ENCODE peak calls at places on chromosomes 16 and 17, in ten cellular contexts. C, A, Y, W, O, V, M, X, B and U are unnamed samples.

GRCh38 chr16:51355871-51356270 is 204.8 kb upstream of the SALL1 start:
- DNase-seq in C (no peak), A (no peak), Y (no peak), W (no peak), O (no peak), V (no peak), M (no peak), X (no peak), B (no peak), U (no peak)

GRCh38 chr16:23423496-23424049 is 29.4 kb downstream of the COG7 start:
- DNase-seq in C (no peak), A (peak; percentile 79), Y (peak; percentile 97), W (peak; percentile 94), O (peak; percentile 60), V (no peak), M (peak; percentile 49), X (no peak), B (peak; percentile 97), U (no peak)

GRCh38 chr16:15041260-15042011 is 14.4 kb downstream of the NTAN1 start:
- DNase-seq in C (no peak), A (peak; percentile 78), Y (no peak), W (peak; percentile 63), O (no peak), V (no peak), M (peak; percentile 81), X (no peak), B (no peak), U (no peak)

GRCh38 chr17:12634789-12635414 is 30.8 kb upstream of the MYOCD start:
- DNase-seq in C (no peak), A (no peak), Y (no peak), W (no peak), O (no peak), V (no peak), M (no peak), X (no peak), B (no peak), U (no peak)

GRCh38 chr17:39640493-39641118 is 3.7 kb downstream of the STARD3 start:
- DNase-seq in C (no peak), A (no peak), Y (no peak), W (no peak), O (no peak), V (no peak), M (no peak), X (no peak), B (no peak), U (no peak)

GRCh38 chr16:86574646-86575045 is 3.7 kb upstream of the FOXL1 start:
- DNase-seq in C (no peak), A (no peak), Y (no peak), W (no peak), O (no peak), V (no peak), M (no peak), X (no peak), B (no peak), U (no peak)

GRCh38 chr16:70304892-70305448 is 6.0 kb downstream of the DDX19B start:
- DNase-seq in C (no peak), A (no peak), Y (no peak), W (no peak), O (no peak), V (no peak), M (no peak), X (no peak), B (peak; percentile 25), U (no peak)

GRCh38 chr16:73213761-73214480 is 166.0 kb upstream of the ZFHX3 start:
- DNase-seq in C (no peak), A (no peak), Y (no peak), W (no peak), O (no peak), V (no peak), M (no peak), X (no peak), B (no peak), U (no peak)

GRCh38 chr16:1788708-1789100 is 4.8 kb downstream of the IGFALS start:
- DNase-seq in C (no peak), A (peak; percentile 14), Y (no peak), W (no peak), O (no peak), V (no peak), M (no peak), X (no peak), B (peak; percentile 44), U (no peak)

GRCh38 chr16:63372283-63372682 is 1336.0 kb upstream of the CDH8 start:
- DNase-seq in C (no peak), A (no peak), Y (no peak), W (no peak), O (no peak), V (no peak), M (no peak), X (no peak), B (no peak), U (no peak)

DNA sequence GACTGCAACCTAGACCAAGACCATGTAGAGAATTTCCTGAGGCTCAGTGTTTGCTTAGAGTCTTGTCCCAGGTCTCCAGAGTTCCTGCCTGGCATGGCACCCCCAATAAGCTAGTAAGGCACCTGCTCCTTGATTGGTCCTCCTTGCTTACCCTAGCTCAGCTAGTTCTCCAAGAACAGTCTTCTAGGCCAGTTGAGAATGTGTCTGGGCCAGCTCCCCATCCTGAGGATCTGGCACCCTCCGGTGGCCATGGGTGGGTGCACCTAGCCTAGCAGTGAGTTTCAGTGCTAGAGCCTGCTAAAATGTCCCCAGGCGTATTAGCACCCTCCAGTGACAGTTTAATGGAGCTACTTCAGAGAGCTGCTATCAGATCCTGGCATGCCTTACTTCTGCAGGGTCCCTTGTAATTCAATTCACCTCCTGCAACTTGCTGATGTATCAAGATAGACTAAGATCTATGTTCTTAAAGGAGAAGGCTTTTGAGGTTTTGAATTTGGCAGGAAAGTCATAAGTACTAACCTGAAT is 44.4 kb upstream of the MED13 start:
- DNase-seq in C (peak; percentile 77), A (no peak), Y (peak; percentile 26), W (peak; percentile 76), O (peak; percentile 92), V (peak; percentile 84), M (no peak), X (peak; percentile 73), B (peak; percentile 82), U (peak; percentile 85)
- TF ChIP-seq CTCF in C (peak; percentile 95), A (no peak), Y (peak; percentile 71), W (peak; percentile 77), O (peak; percentile 99), V (peak; percentile 96), M (peak; percentile 30), X (peak; percentile 94), B (peak; percentile 62), U (peak; percentile 84)

GRCh38 chr17:19250421-19251141 is 13.4 kb downstream of the EPN2 start:
- DNase-seq in C (no peak), A (no peak), Y (no peak), W (no peak), O (no peak), V (no peak), M (peak; percentile 69), X (no peak), B (no peak), U (no peak)
- TF ChIP-seq CTCF in C (no peak), A (no peak), Y (no peak), W (no peak), O (no peak), V (no peak), M (no peak), X (no peak), B (no peak), U (no peak)

DNA sequence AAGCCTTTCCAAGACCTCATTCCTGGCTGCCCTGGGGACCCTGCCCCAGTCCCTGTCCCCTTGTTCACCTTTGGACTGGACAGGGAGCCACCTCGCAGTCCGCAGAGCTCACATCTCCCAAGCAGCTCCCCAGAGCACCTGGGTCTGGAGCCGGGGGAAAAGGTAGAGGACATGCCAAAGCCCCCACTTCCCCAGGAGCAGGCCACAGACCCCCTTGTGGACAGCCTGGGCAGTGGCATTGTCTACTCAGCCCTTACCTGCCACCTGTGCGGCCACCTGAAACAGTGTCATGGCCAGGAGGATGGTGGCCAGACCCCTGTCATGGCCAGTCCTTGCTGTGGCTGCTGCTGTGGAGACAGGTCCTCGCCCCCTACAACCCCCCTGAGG is 38.7 kb upstream of the IL21R start:
- DNase-seq in C (no peak), A (no peak), Y (no peak), W (no peak), O (no peak), V (no peak), M (no peak), X (no peak), B (no peak), U (no peak)
- TF ChIP-seq CTCF in C (no peak), A (no peak), Y (no peak), W (peak; percentile 2), O (no peak), V (no peak), M (no peak), X (no peak), B (no peak), U (no peak)

GRCh38 chr16:28196331-28196987 is 15.3 kb downstream of the XPO6 start:
- DNase-seq in C (no peak), A (no peak), Y (no peak), W (no peak), O (no peak), V (no peak), M (no peak), X (no peak), B (no peak), U (no peak)

GRCh38 chr16:28191364-28191985 is 20.3 kb downstream of the XPO6 start:
- DNase-seq in C (no peak), A (no peak), Y (no peak), W (no peak), O (no peak), V (no peak), M (no peak), X (no peak), B (peak; percentile 96), U (no peak)

GRCh38 chr16:28193530-28194423 is 18.0 kb downstream of the XPO6 start:
- DNase-seq in C (no peak), A (no peak), Y (peak; percentile 58), W (peak; percentile 93), O (no peak), V (no peak), M (no peak), X (no peak), B (peak; percentile 74), U (no peak)

GRCh38 chr16:28195859-28196258 is 15.9 kb downstream of the XPO6 start:
- DNase-seq in C (no peak), A (no peak), Y (no peak), W (no peak), O (no peak), V (no peak), M (no peak), X (no peak), B (no peak), U (no peak)

DNA sequence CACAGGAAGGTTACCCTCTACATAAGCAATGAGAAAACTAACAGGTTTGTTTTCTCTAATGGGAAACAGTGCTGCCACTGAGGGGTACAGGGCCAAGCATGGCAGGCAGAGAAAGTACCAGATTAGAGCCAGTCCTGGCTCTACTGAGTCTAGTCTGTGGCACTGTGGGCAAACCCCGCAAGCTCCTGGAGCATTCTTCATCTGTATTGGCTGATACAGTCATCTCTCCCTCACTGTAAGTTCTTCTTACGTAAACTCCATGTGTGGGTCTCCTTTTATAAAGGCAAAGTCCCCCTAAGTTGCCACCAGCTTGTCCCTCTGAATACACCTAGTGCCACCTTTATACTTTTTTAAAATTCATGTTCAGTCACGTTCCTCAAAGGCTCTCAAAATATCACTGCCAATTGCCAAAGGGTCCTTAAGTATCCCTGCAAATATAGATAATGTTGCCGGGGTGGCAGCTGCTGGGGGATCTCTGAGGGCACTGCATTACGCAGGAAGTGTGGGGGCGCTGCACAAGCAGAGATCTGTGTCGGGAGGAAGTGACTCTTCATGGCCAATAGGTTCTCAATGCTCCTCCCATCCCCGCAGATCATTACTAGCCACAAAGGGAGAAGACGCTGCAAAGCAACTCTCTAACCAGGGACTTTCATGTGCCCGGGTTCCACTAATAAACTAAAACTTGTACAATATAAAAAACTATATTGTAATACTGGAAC is 18.8 kb downstream of the XPO6 start:
- DNase-seq in C (peak; percentile 76), A (no peak), Y (no peak), W (no peak), O (no peak), V (no peak), M (no peak), X (no peak), B (no peak), U (peak; percentile 73)
- TF ChIP-seq CTCF in C (peak; percentile 22), A (no peak), Y (no peak), W (no peak), O (no peak), V (peak; percentile 8), M (no peak), X (no peak), B (no peak), U (no peak)